ENCODE peak calls at places on chromosome 21, in seven cellular contexts. O is CD8-positive, alpha-beta memory T cell; M is NCI-H1048; B is stimulated activated naive CD8-positive, alpha-beta T cell treated with anti-CD3 and anti-CD28 coated beads, Interleukin-15, amount 100 ng/mL, for 72 hours; S is fibroblast of the aortic adventitia; C is hippocampal formation; Z is head of caudate nucleus. D is an unnamed sample.

GRCh38 chr21:45893166-45894106 is 88.1 kb upstream of the COL6A1 start:
- DNase-seq in B (no peak), Z (no peak), C (no peak), M (no peak), S (no peak), O (no peak), D (peak; percentile 69)

GRCh38 chr21:26469789-26470188 is 103.3 kb downstream of the CYYR1 start:
- DNase-seq in B (no peak), C (peak; percentile 50), M (no peak), S (peak; percentile 88), O (no peak), Z (peak; percentile 48), D (no peak)

GRCh38 chr21:15552914-15553491 is 176.8 kb upstream of the USP25 start:
- DNase-seq in O (peak; percentile 27), B (no peak), M (no peak), Z (no peak), C (no peak), S (peak; percentile 40), D (no peak)

GRCh38 chr21:32312321-32312720 is 13.7 kb downstream of the MRAP start:
- DNase-seq in Z (no peak), C (no peak), M (no peak), O (no peak), B (no peak), S (no peak), D (no peak)

GRCh38 chr21:44299085-44299457 is 782 bp upstream of the PFKL start:
- DNase-seq in O (no peak), S (peak; percentile 26), C (no peak), M (no peak), B (no peak), Z (no peak), D (no peak)

GRCh38 chr21:16407403-16408279 is 677.9 kb downstream of the USP25 start:
- DNase-seq in C (no peak), S (peak; percentile 6), B (no peak), O (no peak), M (no peak), Z (no peak), D (no peak)

GRCh38 chr21:41045534-41046268 is 122.3 kb upstream of the BACE2 start:
- DNase-seq in Z (peak; percentile 28), C (no peak), S (no peak), O (no peak), B (no peak), M (no peak), D (no peak)

GRCh38 chr21:37489553-37489952 is 123.0 kb downstream of the DYRK1A start:
- DNase-seq in M (no peak), B (no peak), O (no peak), S (no peak), C (no peak), Z (no peak), D (no peak)

GRCh38 chr21:46325073-46325912 is 1.3 kb downstream of the PCNT start:
- DNase-seq in B (peak; percentile 39), Z (peak; percentile 29), C (no peak), M (no peak), O (no peak), S (peak; percentile 39), D (peak; percentile 50)

GRCh38 chr21:39523398-39523797 is 71.6 kb downstream of the SH3BGR start:
- DNase-seq in B (no peak), C (no peak), Z (no peak), O (no peak), M (no peak), S (no peak), D (no peak)

GRCh38 chr21:41630249-41630648 is 122.3 kb upstream of the TMPRSS2 start:
- DNase-seq in B (no peak), C (no peak), M (no peak), Z (no peak), S (peak; percentile 100), O (no peak), D (no peak)

GRCh38 chr21:46316708-46317324 is 6.9 kb downstream of the C21orf58 start:
- DNase-seq in M (no peak), Z (no peak), C (no peak), O (no peak), S (no peak), B (no peak), D (no peak)

GRCh38 chr21:18370292-18370691 is 33.3 kb downstream of the TMPRSS15 start:
- DNase-seq in O (no peak), M (no peak), S (no peak), C (no peak), B (no peak), Z (no peak), D (no peak)

GRCh38 chr21:33238146-33238545 is 8.4 kb downstream of the IFNAR2 start:
- DNase-seq in O (no peak), M (no peak), S (no peak), Z (no peak), B (peak; percentile 41), C (no peak), D (no peak)

D was measured in cerebellum.